ENCODE peak calls at places on chromosomes 6 and 20, in six cellular contexts. O is foreskin fibroblast; Z is CD4-positive, alpha-beta T cell; Y is AG10803; R is HFFc6; E is fibroblast of pulmonary artery. T is an unnamed sample.

GRCh38 chr6:42417641-42418112 is 34.0 kb downstream of the TRERF1 start:
- DNase-seq in O (no peak), Z (peak; percentile 12), Y (peak; percentile 65), R (no peak), E (no peak), T (no peak)

GRCh38 chr6:167576050-167576741 is 250.5 kb upstream of the AFDN start:
- DNase-seq in O (no peak), Z (no peak), Y (no peak), R (no peak), E (no peak), T (peak; percentile 14)

GRCh38 chr6:73394577-73395354 is at the start of gene DDX43:
- DNase-seq in O (peak; percentile 33), Z (no peak), Y (peak; percentile 80), R (no peak), E (peak; percentile 60), T (no peak)

GRCh38 chr6:158910484-158911075 is 89.4 kb downstream of the RSPH3 start:
- DNase-seq in O (no peak), Z (no peak), Y (no peak), R (no peak), E (no peak), T (no peak)

GRCh38 chr6:28090902-28091586 is 10.7 kb downstream of the ZNF165 start:
- DNase-seq in O (peak; percentile 46), Z (no peak), Y (no peak), R (no peak), E (no peak), T (no peak)

GRCh38 chr6:27866370-27867050 is 45.7 kb downstream of the OR2B2 start:
- DNase-seq in O (peak; percentile 76), Z (no peak), Y (peak; percentile 45), R (peak; percentile 79), E (peak; percentile 73), T (no peak)

GRCh38 chr6:37693546-37694250 is 4.0 kb downstream of the MDGA1 start:
- DNase-seq in O (no peak), Z (no peak), Y (no peak), R (no peak), E (no peak), T (no peak)

GRCh38 chr6:43181942-43182860 is at the start of gene CUL9:
- DNase-seq in O (peak; percentile 94), Z (peak; percentile 71), Y (peak; percentile 64), R (peak; percentile 45), E (peak; percentile 72), T (peak; percentile 64)

GRCh38 chr6:108721308-108721707 is 126.9 kb upstream of the ARMC2 start:
- DNase-seq in O (no peak), Z (no peak), Y (no peak), R (no peak), E (no peak), T (no peak)

GRCh38 chr20:59207235-59207634 is 43.6 kb downstream of the ZNF831 start:
- DNase-seq in O (no peak), Z (no peak), Y (no peak), R (no peak), E (no peak), T (no peak)

GRCh38 chr20:48189177-48189576 is 403.9 kb upstream of the SULF2 start:
- DNase-seq in O (no peak), Z (no peak), Y (peak; percentile 61), R (no peak), E (peak; percentile 56), T (no peak)

GRCh38 chr6:20126789-20127653 is 85.2 kb downstream of the MBOAT1 start:
- DNase-seq in O (peak; percentile 77), Z (peak; percentile 51), Y (peak; percentile 49), R (peak; percentile 24), E (peak; percentile 64), T (peak; percentile 48)

GRCh38 chr6:138293996-138294395 is 75.7 kb upstream of the PBOV1 start:
- DNase-seq in O (no peak), Z (no peak), Y (peak; percentile 29), R (no peak), E (no peak), T (no peak)

GRCh38 chr20:46312075-46312944 is 4.0 kb upstream of the CDH22 start:
- DNase-seq in O (peak; percentile 28), Z (no peak), Y (no peak), R (no peak), E (no peak), T (no peak)

GRCh38 chr20:25738198-25738597 is 41.5 kb upstream of the ZNF337 start:
- DNase-seq in O (peak; percentile 76), Z (no peak), Y (peak; percentile 40), R (peak; percentile 71), E (peak; percentile 5), T (no peak)

GRCh38 chr6:437042-437402 is 45.5 kb downstream of the IRF4 start:
- DNase-seq in O (peak; percentile 68), Z (no peak), Y (no peak), R (no peak), E (no peak), T (no peak)

GRCh38 chr6:52531396-52531795 is 45.5 kb downstream of the TRAM2 start:
- DNase-seq in O (no peak), Z (no peak), Y (no peak), R (no peak), E (no peak), T (no peak)

DNA sequence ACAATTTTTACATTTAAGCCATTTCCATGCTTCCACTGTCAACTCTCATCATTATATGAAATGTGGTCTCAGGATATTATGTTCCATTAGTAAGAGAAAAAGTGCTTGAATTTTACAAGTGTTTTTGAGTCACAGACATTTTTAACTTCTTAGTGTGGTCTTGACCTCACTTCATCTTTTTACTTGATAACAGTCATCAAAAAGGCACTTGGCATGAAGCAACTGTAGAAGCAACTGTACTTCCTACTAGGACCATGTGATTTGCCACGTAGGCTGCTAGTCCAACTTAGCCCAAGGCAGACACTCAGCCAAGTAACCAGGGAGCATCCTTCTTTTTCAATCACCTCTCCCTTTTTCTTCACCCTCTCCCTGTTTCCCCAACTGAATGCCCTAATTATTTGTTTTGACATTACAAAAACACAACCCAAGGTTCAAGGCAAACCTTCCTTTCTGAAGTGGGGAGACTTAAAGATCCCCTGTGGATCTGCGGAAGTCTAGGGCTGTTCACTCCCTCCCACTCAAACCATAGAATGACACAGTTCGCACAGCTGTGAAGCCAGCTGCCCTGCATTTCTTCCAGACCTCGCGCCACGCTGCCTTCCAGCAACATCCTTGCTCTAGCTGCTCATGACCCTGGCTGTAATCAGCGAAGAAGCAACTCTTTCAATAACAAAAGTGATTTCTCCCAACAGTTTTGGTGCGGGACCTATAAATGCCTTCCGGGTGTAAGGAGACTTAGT is 45.0 kb downstream of the PHACTR1 start:
- DNase-seq in O (peak; percentile 96), Z (no peak), Y (peak; percentile 97), R (peak; percentile 95), E (peak; percentile 24), T (no peak)
- TF ChIP-seq CTCF in O (no peak), Z (no peak), Y (no peak), R (no peak), E (no peak), T (no peak)

GRCh38 chr20:23080521-23080920 is 5.6 kb downstream of the CD93 start:
- DNase-seq in O (no peak), Z (no peak), Y (no peak), R (no peak), E (no peak), T (no peak)

GRCh38 chr20:23079926-23080325 is 6.2 kb downstream of the CD93 start:
- DNase-seq in O (no peak), Z (no peak), Y (no peak), R (no peak), E (no peak), T (no peak)

GRCh38 chr20:23077277-23077676 is 8.8 kb downstream of the CD93 start:
- DNase-seq in O (no peak), Z (no peak), Y (no peak), R (no peak), E (no peak), T (no peak)

GRCh38 chr20:23078351-23078993 is 7.7 kb downstream of the CD93 start:
- DNase-seq in O (peak; percentile 74), Z (no peak), Y (peak; percentile 46), R (no peak), E (peak; percentile 76), T (no peak)

GRCh38 chr20:23078994-23079364 is 7.1 kb downstream of the CD93 start:
- DNase-seq in O (no peak), Z (no peak), Y (no peak), R (no peak), E (no peak), T (no peak)
- TF ChIP-seq CTCF in O (no peak), Z (no peak), Y (no peak), R (peak; percentile 63), E (peak; percentile 25), T (no peak)

DNA sequence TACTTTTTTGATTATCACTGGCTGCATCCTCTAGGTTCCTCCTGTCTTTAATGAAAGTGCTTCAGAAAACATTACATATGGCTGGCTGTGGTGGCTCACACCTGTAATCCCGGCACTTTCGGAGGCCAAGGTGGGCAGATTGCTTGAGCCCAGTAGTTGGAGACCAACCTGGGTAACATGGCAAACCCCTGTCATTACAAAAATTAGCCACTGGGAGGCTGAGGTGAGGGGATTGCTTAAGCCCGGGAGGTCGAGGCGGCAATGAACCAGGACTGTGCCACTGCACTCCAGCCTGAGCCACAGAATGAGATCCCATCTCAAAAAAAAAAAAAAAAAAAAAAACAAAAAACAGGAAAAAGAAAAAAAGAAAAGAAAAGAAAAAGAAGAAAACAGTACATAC is 35.3 kb downstream of the BEND3 start:
- DNase-seq in O (no peak), Z (no peak), Y (no peak), R (no peak), E (no peak), T (no peak)
- TF ChIP-seq CTCF in O (no peak), Z (no peak), Y (peak; percentile 18), R (peak; percentile 46), E (peak; percentile 27), T (no peak)

GRCh38 chr20:61891476-61891875 is 174.2 kb downstream of the TAF4 start:
- DNase-seq in O (no peak), Z (no peak), Y (no peak), R (no peak), E (no peak), T (no peak)

GRCh38 chr20:61895016-61895415 is 170.7 kb downstream of the TAF4 start:
- DNase-seq in O (no peak), Z (no peak), Y (no peak), R (no peak), E (no peak), T (no peak)

GRCh38 chr20:61890210-61890609 is 175.5 kb downstream of the TAF4 start:
- DNase-seq in O (no peak), Z (no peak), Y (no peak), R (no peak), E (no peak), T (no peak)

GRCh38 chr20:61889659-61890058 is 176.0 kb downstream of the TAF4 start:
- DNase-seq in O (no peak), Z (no peak), Y (no peak), R (no peak), E (no peak), T (no peak)

DNA sequence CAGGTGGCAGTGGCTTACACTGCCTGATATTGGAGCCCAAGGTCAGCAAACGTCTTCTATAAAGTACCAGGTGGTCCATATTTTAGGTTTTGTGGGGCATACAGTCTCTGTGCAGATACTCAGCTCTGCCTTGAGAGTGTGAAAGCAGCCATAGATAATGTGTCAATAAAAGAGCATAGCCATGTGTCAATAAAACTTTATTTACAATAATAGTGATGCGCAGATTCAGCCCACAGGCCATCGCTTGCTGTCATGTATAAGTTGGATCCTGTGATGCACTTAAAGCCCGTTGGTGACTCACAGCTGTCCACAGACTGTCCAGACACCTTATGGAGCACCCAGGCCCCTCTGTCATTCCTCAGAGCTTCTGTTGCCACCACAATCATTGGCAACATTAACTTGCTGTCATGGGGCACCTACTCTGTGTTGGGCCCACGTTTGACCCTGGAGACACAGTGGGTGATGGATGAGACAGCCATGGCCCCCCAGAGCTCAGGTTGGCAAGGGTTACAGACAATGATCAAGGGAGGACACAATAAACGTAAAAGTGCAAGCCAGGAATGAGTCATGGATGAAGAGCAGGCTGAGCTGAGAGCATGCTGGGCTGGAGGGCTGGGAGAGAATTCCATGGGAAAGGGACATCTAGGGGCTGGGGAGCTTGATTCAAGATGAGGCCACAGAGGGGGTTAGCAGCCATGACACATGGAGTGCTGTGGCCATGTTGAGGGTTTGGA is 173.6 kb downstream of the TAF4 start:
- DNase-seq in O (no peak), Z (no peak), Y (no peak), R (no peak), E (no peak), T (no peak)
- TF ChIP-seq CTCF in O (no peak), Z (no peak), Y (no peak), R (no peak), E (no peak), T (no peak)